ENCODE peak calls at places on chromosomes 3 and 15, in four cellular contexts. Q, G, Y and L are unnamed samples.

GRCh38 chr3:147369671-147370123 is 36.6 kb downstream of the ZIC4 start:
- DNase-seq in G (no peak), Q (no peak), Y (no peak), L (no peak)

GRCh38 chr3:57048728-57049127 is 11.7 kb upstream of the SPATA12 start:
- DNase-seq in Q (no peak), G (no peak), Y (no peak), L (no peak)

GRCh38 chr3:122294365-122294764 is 30.7 kb upstream of the CSTA start:
- DNase-seq in G (no peak), Y (no peak), Q (no peak), L (no peak)

GRCh38 chr3:130814691-130815472 is 68.3 kb upstream of the PIK3R4 start:
- DNase-seq in G (no peak), Q (no peak), Y (no peak), L (no peak)

GRCh38 chr15:68888419-68888818 is 41.9 kb upstream of the SPESP1 start:
- DNase-seq in Q (no peak), Y (no peak), G (no peak), L (no peak)

GRCh38 chr15:50911641-50912040 is 3.2 kb downstream of the AP4E1 start:
- DNase-seq in G (no peak), Q (no peak), Y (no peak), L (no peak)

GRCh38 chr15:39580630-39581500 is at the start of gene THBS1:
- DNase-seq in Q (peak; percentile 57), Y (peak; percentile 71), G (no peak), L (peak; percentile 81)

GRCh38 chr3:148078659-148079058 is 619.0 kb upstream of the AGTR1 start:
- DNase-seq in Q (no peak), G (no peak), Y (no peak), L (no peak)

GRCh38 chr3:141699907-141700306 is 38.2 kb upstream of the RNF7 start:
- DNase-seq in Y (no peak), Q (no peak), G (no peak), L (no peak)

GRCh38 chr3:153138267-153139210 is 23.5 kb upstream of the RAP2B start:
- DNase-seq in G (peak; percentile 89), Y (no peak), Q (peak; percentile 74), L (peak; percentile 97)

GRCh38 chr3:179840985-179841384 is 188.1 kb downstream of the USP13 start:
- DNase-seq in Q (no peak), G (no peak), Y (no peak), L (no peak)

GRCh38 chr15:24848050-24848449 is 106.7 kb upstream of the SNRPN start:
- DNase-seq in Q (peak; percentile 5), G (no peak), Y (peak; percentile 63), L (no peak)

GRCh38 chr3:66456711-66457173 is 44.1 kb downstream of the LRIG1 start:
- DNase-seq in Y (no peak), G (no peak), Q (no peak), L (no peak)

GRCh38 chr15:100147828-100148227 is 193.9 kb downstream of the ADAMTS17 start:
- DNase-seq in G (no peak), Y (no peak), Q (no peak), L (no peak)

GRCh38 chr3:37148208-37148607 is 26.2 kb downstream of the LRRFIP2 start:
- DNase-seq in Q (no peak), Y (no peak), G (no peak), L (no peak)

GRCh38 chr3:58973796-58974195 is 76.0 kb downstream of the CFAP20DC start:
- DNase-seq in G (no peak), Y (no peak), Q (no peak), L (no peak)

GRCh38 chr3:66405701-66406091 is 95.1 kb downstream of the LRIG1 start:
- DNase-seq in Q (no peak), G (no peak), Y (no peak), L (no peak)

GRCh38 chr3:122199552-122199951 is 16.1 kb downstream of the CASR start:
- DNase-seq in Q (no peak), Y (no peak), G (no peak), L (no peak)

GRCh38 chr3:100062665-100063064 is 51.6 kb downstream of the FILIP1L start:
- DNase-seq in Q (no peak), G (no peak), Y (no peak), L (no peak)

GRCh38 chr15:59524331-59524731 is 86.3 kb downstream of the FAM81A start:
- DNase-seq in Q (no peak), Y (no peak), G (no peak), L (no peak)

GRCh38 chr3:99666201-99666600 is 27.8 kb downstream of the COL8A1 start:
- DNase-seq in G (no peak), Q (no peak), Y (no peak), L (no peak)

GRCh38 chr3:39130693-39131265 is 22.6 kb downstream of the CSRNP1 start:
- DNase-seq in G (no peak), Q (no peak), Y (no peak), L (no peak)

GRCh38 chr3:13045904-13046568 is 27.2 kb downstream of the IQSEC1 start:
- DNase-seq in G (peak; percentile 76), Y (no peak), Q (no peak), L (no peak)

GRCh38 chr3:50971487-50971924 is 296.8 kb downstream of the DOCK3 start:
- DNase-seq in Y (peak; percentile 51), Q (peak; percentile 18), G (no peak), L (peak; percentile 68)

GRCh38 chr3:62139957-62140356 is 233.4 kb downstream of the FEZF2 start:
- DNase-seq in Y (no peak), Q (no peak), G (no peak), L (no peak)

GRCh38 chr3:58946875-58947274 is 103.0 kb downstream of the CFAP20DC start:
- DNase-seq in G (no peak), Q (no peak), Y (no peak), L (peak; percentile 36)

GRCh38 chr3:10263549-10264363 is 15.5 kb downstream of the TATDN2 start:
- DNase-seq in Q (peak; percentile 79), Y (peak; percentile 75), G (no peak), L (no peak)

GRCh38 chr15:67941643-67942315 is 101.9 kb upstream of the RNU6-1 start:
- DNase-seq in Y (no peak), Q (no peak), G (no peak), L (peak; percentile 72)

GRCh38 chr15:27059610-27060202 is 88.7 kb downstream of the GABRG3 start:
- DNase-seq in Y (peak; percentile 79), Q (peak; percentile 84), G (no peak), L (peak; percentile 46)

GRCh38 chr3:73530030-73530411 is 94.7 kb downstream of the PDZRN3 start:
- DNase-seq in Y (no peak), G (no peak), Q (no peak), L (no peak)

GRCh38 chr15:85750807-85751730 is 43.7 kb downstream of the KLHL25 start:
- DNase-seq in G (no peak), Q (no peak), Y (no peak), L (no peak)

GRCh38 chr3:10950476-10951294 is 41.9 kb upstream of the SLC6A1 start:
- DNase-seq in Q (peak; percentile 64), Y (peak; percentile 65), G (no peak), L (peak; percentile 25)

GRCh38 chr3:9399746-9400145 is 2.3 kb downstream of the SETD5 start:
- DNase-seq in Q (no peak), G (no peak), Y (peak; percentile 63), L (peak; percentile 79)

DNA sequence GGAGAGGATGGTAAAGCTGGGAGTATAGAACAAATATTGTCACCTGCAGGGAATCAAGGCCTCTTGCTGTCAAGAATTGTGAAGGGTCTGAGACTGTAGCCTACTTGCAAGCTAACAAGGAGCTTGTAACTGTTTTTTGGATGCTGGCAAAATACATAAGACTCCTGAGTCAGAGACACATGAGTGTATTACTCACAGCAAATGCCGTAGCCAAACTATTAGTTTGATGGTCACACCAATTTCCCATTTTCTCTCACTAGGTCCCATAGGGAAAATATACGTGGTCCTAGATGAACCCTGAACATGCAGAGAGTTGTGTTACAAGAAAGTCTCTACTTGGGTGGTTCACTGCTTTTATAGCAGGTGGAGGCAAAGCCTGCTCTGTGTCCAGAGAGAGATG is 44.7 kb upstream of the LIPC start:
- DNase-seq in Q (no peak), G (no peak), Y (no peak), L (no peak)
- TF ChIP-seq PBX3 in Q (no peak), G (no peak), Y (no peak), L (no peak)

DNA sequence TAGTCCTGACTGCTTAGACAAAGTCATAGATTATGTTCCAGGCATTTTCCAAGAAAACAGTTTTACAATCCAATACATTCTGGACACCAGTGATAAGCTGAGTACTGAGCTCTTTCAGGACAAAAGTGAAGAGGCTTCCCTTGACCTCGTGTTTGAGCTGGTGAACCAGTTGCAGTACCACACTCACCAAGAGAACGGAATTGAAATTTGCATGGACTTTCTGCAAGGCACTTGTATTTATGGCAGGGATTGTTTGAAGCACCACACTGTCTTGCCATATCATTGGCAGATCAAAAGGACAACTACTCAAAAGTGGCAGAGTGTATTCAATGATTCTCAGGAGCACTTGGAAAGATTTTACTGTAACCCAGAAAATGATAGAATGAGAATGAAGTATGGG is 3.8 kb downstream of the TIPARP start:
- DNase-seq in Q (no peak), Y (no peak), G (no peak), L (no peak)
- H3K4me1 ChIP-seq in Q (peaks cover 63% of the 10 kb centered on the region), Y (peaks cover 28% of the 10 kb centered on the region), G (peaks cover 15% of the 10 kb centered on the region), L (peaks cover 65% of the 10 kb centered on the region)

GRCh38 chr15:62104406-62104805 is 37.6 kb downstream of the C2CD4A start:
- DNase-seq in Q (no peak), Y (no peak), G (no peak), L (no peak)
- TF ChIP-seq SMC3 in Q (no peak), Y (no peak), G (no peak), L (no peak)

DNA sequence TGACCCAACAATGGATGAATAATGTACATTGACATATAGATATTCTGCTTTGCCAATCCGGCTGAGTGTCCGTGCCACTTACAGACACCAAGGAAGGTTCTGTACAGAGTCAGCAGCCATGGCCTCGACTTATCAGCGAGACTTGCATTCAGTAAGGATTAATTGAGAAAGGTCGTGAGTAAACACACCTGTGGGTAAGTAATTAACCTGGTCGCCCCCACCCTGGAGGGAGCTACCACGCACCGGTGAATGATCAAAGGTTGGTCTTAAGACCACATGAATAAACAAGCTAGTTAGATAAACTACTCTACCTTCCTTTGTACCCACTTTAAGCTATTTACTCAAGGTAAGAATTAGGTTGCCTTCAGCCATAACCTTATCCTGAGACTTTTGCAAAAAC is 66.5 kb upstream of the MFGE8 start:
- DNase-seq in G (no peak), Y (no peak), Q (no peak), L (no peak)
- TF ChIP-seq PBX3 in G (no peak), Y (no peak), Q (no peak), L (no peak)

GRCh38 chr15:75921732-75922703 is 18.3 kb downstream of the FBXO22 start:
- DNase-seq in Q (no peak), Y (no peak), G (no peak), L (peak; percentile 51)

GRCh38 chr15:75920079-75920478 is 16.4 kb downstream of the FBXO22 start:
- DNase-seq in Y (no peak), G (no peak), Q (no peak), L (peak; percentile 13)

GRCh38 chr15:75925440-75925839 is 21.8 kb downstream of the FBXO22 start:
- DNase-seq in Y (no peak), Q (no peak), G (no peak), L (no peak)

GRCh38 chr15:75924576-75924975 is 20.9 kb downstream of the FBXO22 start:
- DNase-seq in G (no peak), Y (no peak), Q (no peak), L (no peak)

DNA sequence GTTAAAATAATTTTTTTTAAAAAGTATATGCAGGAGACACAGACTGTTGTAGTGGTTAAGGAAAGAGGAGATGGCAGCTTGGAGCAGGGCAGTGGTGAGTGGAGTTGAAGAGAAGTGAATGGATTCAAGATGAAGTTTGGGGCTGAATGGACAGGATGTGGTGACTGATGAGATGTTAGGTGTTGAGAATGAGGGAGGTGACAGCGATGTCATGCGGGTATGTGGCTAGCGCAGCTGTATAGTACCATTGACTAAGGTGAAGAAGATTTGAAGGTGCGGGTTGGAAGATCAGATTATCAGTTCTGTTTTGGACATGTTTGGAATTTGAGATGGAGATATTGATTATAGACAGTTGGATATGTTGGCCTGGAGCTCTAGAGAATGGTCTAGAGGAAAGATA is 20.1 kb downstream of the FBXO22 start:
- DNase-seq in G (no peak), Y (no peak), Q (no peak), L (no peak)
- H3K4me1 ChIP-seq in G (peaks cover 7% of the 10 kb centered on the region), Y (peaks cover 9% of the 10 kb centered on the region), Q (peaks cover 20% of the 10 kb centered on the region), L (peaks cover 13% of the 10 kb centered on the region)